ENCODE peak calls at places on chromosomes 1 and 21, in seven cellular contexts. F is OCI-LY7, I is mesothelial cell of epicardium, Z is AG09319, H is nephron progenitor cell, Y is cardiac muscle cell, E is astrocyte of the cerebellum. T is an unnamed sample.

GRCh38 chr1:7253988-7254587 is 468.8 kb downstream of the CAMTA1 start:
- DNase-seq in F (no peak), I (no peak), Z (no peak), H (no peak), Y (no peak), E (no peak), T (no peak)

GRCh38 chr1:162373541-162374375 is 2.9 kb downstream of the SPATA46 start:
- DNase-seq in F (no peak), I (no peak), Z (no peak), H (no peak), Y (no peak), E (peak), T (no peak)

GRCh38 chr1:87927391-87928073 is 598.9 kb downstream of the LMO4 start:
- DNase-seq in F (no peak), I (no peak), Z (no peak), H (no peak), Y (no peak), E (peak), T (no peak)

GRCh38 chr1:216616425-216616824 is 106.8 kb downstream of the ESRRG start:
- DNase-seq in F (no peak), I (no peak), Z (no peak), H (no peak), Y (no peak), E (no peak), T (no peak)

GRCh38 chr1:248926401-248927182 is 20.6 kb downstream of the PGBD2 start:
- DNase-seq in F (no peak), I (no peak), Z (no peak), H (no peak), Y (no peak), E (no peak), T (no peak)

GRCh38 chr1:32647308-32648134 is 2.8 kb downstream of the ZBTB8OS start:
- DNase-seq in F (peak), I (no peak), Z (no peak), H (no peak), Y (no peak), E (no peak), T (no peak)

GRCh38 chr1:46180082-46180616 is 3.9 kb upstream of the P3R3URF start:
- DNase-seq in F (peak), I (no peak), Z (no peak), H (peak), Y (peak), E (no peak), T (no peak)

GRCh38 chr1:12475947-12476346 is 142.1 kb downstream of the DHRS3 start:
- DNase-seq in F (no peak), I (no peak), Z (no peak), H (no peak), Y (no peak), E (peak), T (no peak)

GRCh38 chr1:33219886-33220661 is 36.2 kb upstream of the ZNF362 start:
- DNase-seq in F (no peak), I (peak), Z (no peak), H (no peak), Y (no peak), E (no peak), T (no peak)

GRCh38 chr1:244353572-244354091 is 98.1 kb downstream of the ADSS2 start:
- DNase-seq in F (no peak), I (no peak), Z (peak), H (no peak), Y (no peak), E (peak), T (peak)

GRCh38 chr1:61142726-61143500 is 60.6 kb downstream of the NFIA start:
- DNase-seq in F (no peak), I (no peak), Z (no peak), H (no peak), Y (no peak), E (no peak), T (no peak)

GRCh38 chr1:1219341-1219740 is 5.4 kb upstream of the TNFRSF4 start:
- DNase-seq in F (no peak), I (no peak), Z (no peak), H (no peak), Y (no peak), E (no peak), T (no peak)

GRCh38 chr1:101526813-101527212 is 290.0 kb downstream of the S1PR1 start:
- DNase-seq in F (no peak), I (no peak), Z (no peak), H (no peak), Y (peak), E (no peak), T (no peak)

GRCh38 chr1:156356262-156356874 is 12.6 kb upstream of the RHBG start:
- DNase-seq in F (no peak), I (no peak), Z (no peak), H (no peak), Y (no peak), E (no peak), T (no peak)

GRCh38 chr1:234065794-234066447 is 161.4 kb downstream of the SLC35F3 start:
- DNase-seq in F (peak), I (peak), Z (peak), H (peak), Y (peak), E (peak), T (peak)

GRCh38 chr1:198829948-198830347 is 191.1 kb downstream of the PTPRC start:
- DNase-seq in F (no peak), I (no peak), Z (no peak), H (no peak), Y (peak), E (peak), T (no peak)

GRCh38 chr1:12457771-12458170 is 160.2 kb downstream of the DHRS3 start:
- DNase-seq in F (no peak), I (no peak), Z (peak), H (no peak), Y (no peak), E (no peak), T (no peak)

GRCh38 chr1:109877320-109877771 is 33.3 kb upstream of the CSF1 start:
- DNase-seq in F (no peak), I (no peak), Z (peak), H (peak), Y (peak), E (peak), T (peak)

GRCh38 chr1:201748331-201748730 is 80.6 kb upstream of the IPO9 start:
- DNase-seq in F (no peak), I (no peak), Z (no peak), H (no peak), Y (no peak), E (peak), T (no peak)

GRCh38 chr1:188269956-188270355 is 1441.2 kb downstream of the PLA2G4A start:
- DNase-seq in F (no peak), I (no peak), Z (no peak), H (no peak), Y (no peak), E (no peak), T (no peak)

GRCh38 chr1:205629751-205630150 is 2.1 kb downstream of the ELK4 start:
- DNase-seq in F (peak), I (no peak), Z (no peak), H (no peak), Y (no peak), E (no peak), T (no peak)

GRCh38 chr1:76291186-76291585 is 216.6 kb downstream of the ST6GALNAC3 start:
- DNase-seq in F (no peak), I (no peak), Z (no peak), H (no peak), Y (no peak), E (no peak), T (no peak)

GRCh38 chr1:29631836-29632420 is 395.6 kb downstream of the PTPRU start:
- DNase-seq in F (no peak), I (no peak), Z (no peak), H (no peak), Y (no peak), E (no peak), T (no peak)

GRCh38 chr1:237473896-237474295 is 416.8 kb downstream of the ZP4 start:
- DNase-seq in F (no peak), I (no peak), Z (no peak), H (no peak), Y (no peak), E (no peak), T (no peak)

GRCh38 chr1:209405183-209405823 is 178.2 kb upstream of the CAMK1G start:
- DNase-seq in F (no peak), I (no peak), Z (no peak), H (no peak), Y (no peak), E (peak), T (no peak)

GRCh38 chr1:183277821-183278735 is 92.0 kb downstream of the LAMC2 start:
- DNase-seq in F (no peak), I (no peak), Z (no peak), H (no peak), Y (no peak), E (no peak), T (no peak)

GRCh38 chr1:9482403-9482802 is 56.9 kb upstream of the SLC25A33 start:
- DNase-seq in F (no peak), I (no peak), Z (no peak), H (no peak), Y (no peak), E (no peak), T (no peak)

GRCh38 chr21:34043333-34043732 is 30.0 kb upstream of the MRPS6 start:
- DNase-seq in F (no peak), I (no peak), Z (no peak), H (no peak), Y (no peak), E (no peak), T (no peak)

GRCh38 chr21:34037009-34037408 is 36.4 kb upstream of the MRPS6 start:
- DNase-seq in F (no peak), I (no peak), Z (no peak), H (no peak), Y (no peak), E (no peak), T (no peak)

GRCh38 chr21:34037446-34037845 is 35.9 kb upstream of the MRPS6 start:
- DNase-seq in F (no peak), I (no peak), Z (no peak), H (no peak), Y (no peak), E (peak), T (peak)

GRCh38 chr21:34042735-34043134 is 30.6 kb upstream of the MRPS6 start:
- DNase-seq in F (no peak), I (no peak), Z (no peak), H (no peak), Y (no peak), E (no peak), T (no peak)

GRCh38 chr21:34039678-34040382 is 33.5 kb upstream of the MRPS6 start:
- DNase-seq in F (no peak), I (no peak), Z (no peak), H (no peak), Y (no peak), E (no peak), T (no peak)
- TF ChIP-seq CTCF in F (no peak), I (no peak), Z (no peak), H (no peak), Y (no peak), E (no peak), T (no peak)

DNA sequence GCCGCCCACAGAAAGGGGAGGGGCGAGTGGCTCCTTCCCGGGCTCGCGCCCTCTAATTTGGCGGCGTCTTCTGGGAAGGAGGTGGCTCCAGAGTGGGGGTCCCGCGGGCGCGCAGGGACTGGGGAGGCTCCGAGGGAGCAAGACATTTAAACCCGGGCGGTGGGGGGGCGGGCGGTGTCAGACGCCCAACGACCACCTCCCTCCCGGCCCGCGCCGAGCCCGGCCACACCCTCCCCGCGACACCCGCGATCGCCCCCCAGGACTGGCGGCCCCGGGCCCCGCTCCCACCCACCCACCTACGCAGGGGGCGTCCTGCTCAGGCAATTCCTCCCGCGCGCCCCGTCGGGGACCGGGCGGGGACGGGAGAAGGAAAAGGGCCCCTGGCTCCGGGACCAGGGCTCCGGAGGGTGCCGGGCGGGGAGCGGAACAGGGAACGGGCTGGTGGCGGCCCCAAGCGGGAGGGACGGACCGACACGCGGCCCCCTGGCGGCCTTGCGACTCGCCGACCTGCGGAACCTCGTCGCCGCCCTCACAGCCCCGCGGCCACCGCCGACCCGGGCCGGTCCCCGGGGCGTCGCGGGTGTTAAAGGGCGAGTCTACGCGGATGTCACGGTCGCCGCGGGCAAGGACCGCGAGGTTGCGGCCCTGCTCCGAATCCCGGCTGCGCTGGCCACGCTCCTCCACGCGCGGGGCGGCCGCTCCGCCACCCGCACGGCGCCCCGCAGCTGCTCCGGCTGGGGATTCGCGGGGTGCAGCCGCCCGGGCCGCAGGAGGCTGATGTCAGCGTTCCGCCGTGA is 94.0 kb upstream of the FMN2 start:
- DNase-seq in F (no peak), I (no peak), Z (no peak), H (peak), Y (peak), E (no peak), T (no peak)
- TF ChIP-seq CTCF in F (no peak), I (peak), Z (no peak), H (peak), Y (peak), E (peak), T (peak)

GRCh38 chr21:40841524-40842196 is 5.3 kb downstream of the DSCAM start:
- DNase-seq in F (no peak), I (peak), Z (no peak), H (peak), Y (peak), E (peak), T (no peak)
- TF ChIP-seq CTCF in F (no peak), I (peak), Z (peak), H (peak), Y (no peak), E (peak), T (no peak)

GRCh38 chr1:119225270-119225669 is 84.8 kb upstream of the WARS2 start:
- DNase-seq in F (no peak), I (no peak), Z (no peak), H (no peak), Y (no peak), E (no peak), T (no peak)

GRCh38 chr1:119226880-119227279 is 86.4 kb upstream of the WARS2 start:
- DNase-seq in F (no peak), I (no peak), Z (no peak), H (no peak), Y (no peak), E (no peak), T (no peak)

GRCh38 chr1:119227446-119227845 is 87.0 kb upstream of the WARS2 start:
- DNase-seq in F (no peak), I (no peak), Z (no peak), H (no peak), Y (peak), E (no peak), T (no peak)

GRCh38 chr1:119228318-119228717 is 87.9 kb upstream of the WARS2 start:
- DNase-seq in F (no peak), I (no peak), Z (no peak), H (no peak), Y (no peak), E (no peak), T (no peak)

GRCh38 chr1:119225831-119226230 is 85.4 kb upstream of the WARS2 start:
- DNase-seq in F (no peak), I (no peak), Z (no peak), H (no peak), Y (no peak), E (no peak), T (no peak)
- TF ChIP-seq CTCF in F (peak), I (no peak), Z (peak), H (peak), Y (no peak), E (no peak), T (peak)

DNA sequence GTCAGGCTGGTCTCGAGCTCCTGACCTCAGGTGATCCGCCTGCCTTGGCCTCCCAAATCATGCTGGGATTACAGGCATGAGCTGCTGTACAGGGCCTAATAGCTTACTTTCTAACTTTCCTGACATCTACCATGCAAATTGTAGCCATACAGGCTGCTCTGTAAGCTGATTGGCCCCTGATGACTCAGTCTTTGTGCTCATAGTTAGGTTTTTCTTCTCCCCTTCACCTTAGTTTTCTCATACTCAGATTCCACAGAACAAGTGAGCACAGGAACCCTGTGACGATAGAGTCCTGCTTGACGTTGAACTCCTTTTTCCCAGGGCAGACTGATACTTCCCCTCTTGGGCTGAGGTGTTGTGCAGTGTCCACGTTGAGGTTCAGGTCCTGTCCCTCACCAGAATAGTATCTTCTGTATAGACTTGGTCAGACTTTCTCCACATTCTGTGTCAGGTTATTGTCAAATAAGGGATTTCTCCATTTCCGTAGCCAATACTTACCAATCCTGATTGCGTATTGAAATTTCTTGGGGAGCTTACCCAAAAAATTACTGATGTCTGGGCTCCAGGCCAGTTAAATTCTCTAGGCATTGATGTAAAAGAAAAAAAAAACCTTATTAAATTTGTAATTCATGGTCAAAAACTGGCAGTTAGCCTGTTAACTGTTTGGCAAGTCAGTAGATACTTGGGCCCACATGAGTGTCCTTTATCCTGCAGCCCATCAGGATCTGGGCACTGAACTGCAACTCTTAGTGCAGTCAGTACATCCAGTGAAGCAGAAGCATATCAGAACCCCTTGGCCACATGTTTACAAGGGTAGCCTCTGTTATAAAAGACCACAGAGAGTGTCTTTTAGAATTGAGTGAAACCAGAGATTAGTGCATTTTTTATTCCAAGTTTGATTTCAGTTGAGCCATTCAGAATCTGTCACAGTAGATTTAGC is 118.2 kb downstream of the DYRK1A start:
- DNase-seq in F (no peak), I (no peak), Z (no peak), H (no peak), Y (no peak), E (no peak), T (no peak)
- TF ChIP-seq CTCF in F (no peak), I (no peak), Z (no peak), H (no peak), Y (no peak), E (no peak), T (no peak)

GRCh38 chr1:226568975-226569741 is 20.6 kb downstream of the STUM start:
- DNase-seq in F (no peak), I (no peak), Z (no peak), H (no peak), Y (no peak), E (no peak), T (no peak)

GRCh38 chr1:226572325-226572726 is 23.8 kb downstream of the STUM start:
- DNase-seq in F (no peak), I (no peak), Z (no peak), H (no peak), Y (no peak), E (no peak), T (no peak)

GRCh38 chr1:226571901-226572300 is 23.3 kb downstream of the STUM start:
- DNase-seq in F (no peak), I (no peak), Z (no peak), H (no peak), Y (no peak), E (no peak), T (no peak)

GRCh38 chr1:226568077-226568831 is 19.7 kb downstream of the STUM start:
- DNase-seq in F (peak), I (no peak), Z (no peak), H (peak), Y (peak), E (no peak), T (no peak)

GRCh38 chr1:226569879-226570547 is 21.4 kb downstream of the STUM start:
- DNase-seq in F (peak), I (no peak), Z (no peak), H (peak), Y (peak), E (no peak), T (no peak)
- TF ChIP-seq CTCF in F (peak), I (no peak), Z (no peak), H (peak), Y (no peak), E (peak), T (peak)

GRCh38 chr1:35454616-35455015 is 102.6 kb downstream of the KIAA0319L start:
- DNase-seq in F (no peak), I (no peak), Z (peak), H (no peak), Y (no peak), E (no peak), T (no peak)
- TF ChIP-seq CTCF in F (no peak), I (no peak), Z (peak), H (no peak), Y (peak), E (peak), T (no peak)

DNA sequence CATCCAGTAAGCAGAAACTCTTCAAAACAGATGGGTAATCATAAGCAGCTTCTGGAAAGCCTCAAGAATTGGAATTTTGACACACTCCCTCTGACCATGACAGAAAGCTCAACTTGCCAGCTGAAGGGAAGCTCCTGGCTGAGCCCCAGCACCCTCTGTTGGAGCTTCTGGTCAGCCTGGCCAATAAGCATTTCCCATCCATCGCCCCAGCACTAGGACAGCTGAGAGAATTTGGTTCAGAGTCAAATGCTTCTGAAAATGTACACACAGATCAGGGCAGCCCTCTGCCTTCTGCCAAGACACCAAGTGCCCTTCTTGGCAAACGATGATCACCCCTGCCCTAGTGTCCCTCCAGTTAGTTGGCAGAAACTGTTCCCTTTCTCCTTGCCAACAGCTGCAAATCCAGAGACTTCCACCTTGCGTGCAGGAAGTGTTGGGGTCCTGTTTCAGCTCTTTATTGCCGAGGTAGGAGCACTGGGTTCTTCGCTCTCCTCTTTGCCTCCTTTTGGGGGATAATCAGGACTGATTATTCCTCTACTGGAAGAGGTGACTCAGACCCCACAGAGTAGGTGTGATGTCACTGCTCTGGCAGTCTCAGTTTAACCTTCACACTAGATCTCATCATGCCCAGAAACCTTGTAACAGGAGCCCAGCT is 11.9 kb downstream of the PIGV start:
- DNase-seq in F (no peak), I (no peak), Z (peak), H (no peak), Y (no peak), E (peak), T (no peak)
- TF ChIP-seq CTCF in F (no peak), I (no peak), Z (no peak), H (no peak), Y (no peak), E (no peak), T (no peak)

T was measured in HFF-Myc.